ENCODE peak calls at places on chromosomes 5 and 9, in nine cellular contexts. One of them, this sample, is unnamed.

GRCh38 chr5:113249216-113249615 is 185.6 kb downstream of the TSSK1B start:
- DNase-seq in RWPE1: no peak
- DNase-seq in lower lobe of right lung: no peak
- DNase-seq in fibroblast of lung: peak; percentile 68
- DNase-seq in endodermal cell: no peak
- DNase-seq in transverse colon: no peak
- DNase-seq in fibroblast of mammary gland: peak; percentile 71
- DNase-seq in upper lobe of left lung: no peak
- DNase-seq in fibroblast of pulmonary artery: peak; percentile 92
- DNase-seq in this sample: no peak

GRCh38 chr9:10605388-10605787 is 7.4 kb downstream of the PTPRD start:
- DNase-seq in lower lobe of right lung: no peak
- DNase-seq in RWPE1: no peak
- DNase-seq in fibroblast of mammary gland: no peak
- DNase-seq in fibroblast of lung: no peak
- DNase-seq in transverse colon: no peak
- DNase-seq in fibroblast of pulmonary artery: no peak
- DNase-seq in upper lobe of left lung: no peak
- DNase-seq in endodermal cell: no peak
- DNase-seq in this sample: no peak

GRCh38 chr5:161094411-161094810 is 242.4 kb upstream of the ATP10B start:
- DNase-seq in RWPE1: no peak
- DNase-seq in upper lobe of left lung: no peak
- DNase-seq in endodermal cell: no peak
- DNase-seq in fibroblast of lung: peak; percentile 22
- DNase-seq in lower lobe of right lung: no peak
- DNase-seq in fibroblast of mammary gland: peak; percentile 93
- DNase-seq in transverse colon: no peak
- DNase-seq in fibroblast of pulmonary artery: peak; percentile 6
- DNase-seq in this sample: no peak

GRCh38 chr9:69130456-69131441 is 43.3 kb upstream of the TJP2 start:
- DNase-seq in lower lobe of right lung: no peak
- DNase-seq in fibroblast of mammary gland: peak; percentile 95
- DNase-seq in transverse colon: no peak
- DNase-seq in upper lobe of left lung: peak; percentile 17
- DNase-seq in fibroblast of pulmonary artery: peak; percentile 90
- DNase-seq in RWPE1: peak; percentile 43
- DNase-seq in endodermal cell: peak; percentile 49
- DNase-seq in fibroblast of lung: peak; percentile 91
- DNase-seq in this sample: peak; percentile 15

GRCh38 chr9:105187781-105188180 is 56.7 kb upstream of the SLC44A1 start:
- DNase-seq in lower lobe of right lung: no peak
- DNase-seq in RWPE1: peak; percentile 83
- DNase-seq in fibroblast of lung: peak; percentile 90
- DNase-seq in upper lobe of left lung: no peak
- DNase-seq in transverse colon: no peak
- DNase-seq in endodermal cell: no peak
- DNase-seq in fibroblast of pulmonary artery: peak; percentile 91
- DNase-seq in fibroblast of mammary gland: peak; percentile 93
- DNase-seq in this sample: no peak

GRCh38 chr5:71653119-71653518 is 66.0 kb upstream of the CARTPT start:
- DNase-seq in transverse colon: no peak
- DNase-seq in endodermal cell: no peak
- DNase-seq in fibroblast of mammary gland: peak; percentile 15
- DNase-seq in fibroblast of lung: no peak
- DNase-seq in lower lobe of right lung: no peak
- DNase-seq in fibroblast of pulmonary artery: peak; percentile 37
- DNase-seq in RWPE1: no peak
- DNase-seq in upper lobe of left lung: no peak
- DNase-seq in this sample: peak; percentile 60

GRCh38 chr5:68419637-68420452 is 204.3 kb downstream of the PIK3R1 start:
- DNase-seq in RWPE1: peak; percentile 41
- DNase-seq in fibroblast of mammary gland: peak; percentile 88
- DNase-seq in upper lobe of left lung: no peak
- DNase-seq in lower lobe of right lung: no peak
- DNase-seq in fibroblast of pulmonary artery: peak; percentile 43
- DNase-seq in endodermal cell: no peak
- DNase-seq in transverse colon: peak; percentile 46
- DNase-seq in fibroblast of lung: peak; percentile 80
- DNase-seq in this sample: no peak

GRCh38 chr9:129850821-129851540 is 15.7 kb downstream of the USP20 start:
- DNase-seq in lower lobe of right lung: no peak
- DNase-seq in upper lobe of left lung: no peak
- DNase-seq in endodermal cell: no peak
- DNase-seq in RWPE1: no peak
- DNase-seq in fibroblast of mammary gland: no peak
- DNase-seq in transverse colon: no peak
- DNase-seq in fibroblast of lung: no peak
- DNase-seq in fibroblast of pulmonary artery: no peak
- DNase-seq in this sample: no peak

GRCh38 chr9:20804476-20805253 is 120.6 kb downstream of the FOCAD start:
- DNase-seq in upper lobe of left lung: no peak
- DNase-seq in RWPE1: no peak
- DNase-seq in endodermal cell: no peak
- DNase-seq in lower lobe of right lung: no peak
- DNase-seq in fibroblast of pulmonary artery: peak; percentile 32
- DNase-seq in transverse colon: no peak
- DNase-seq in fibroblast of lung: no peak
- DNase-seq in fibroblast of mammary gland: no peak
- DNase-seq in this sample: no peak

GRCh38 chr9:100573655-100574260 is 4.1 kb upstream of the CAVIN4 start:
- DNase-seq in transverse colon: no peak
- DNase-seq in RWPE1: peak; percentile 26
- DNase-seq in endodermal cell: no peak
- DNase-seq in upper lobe of left lung: no peak
- DNase-seq in fibroblast of pulmonary artery: no peak
- DNase-seq in fibroblast of mammary gland: peak; percentile 22
- DNase-seq in fibroblast of lung: no peak
- DNase-seq in lower lobe of right lung: no peak
- DNase-seq in this sample: no peak

GRCh38 chr9:95129651-95130291 is 187.7 kb downstream of the FANCC start:
- DNase-seq in RWPE1: no peak
- DNase-seq in lower lobe of right lung: no peak
- DNase-seq in fibroblast of pulmonary artery: no peak
- DNase-seq in upper lobe of left lung: no peak
- DNase-seq in transverse colon: no peak
- DNase-seq in endodermal cell: no peak
- DNase-seq in fibroblast of mammary gland: no peak
- DNase-seq in fibroblast of lung: no peak
- DNase-seq in this sample: no peak

DNA sequence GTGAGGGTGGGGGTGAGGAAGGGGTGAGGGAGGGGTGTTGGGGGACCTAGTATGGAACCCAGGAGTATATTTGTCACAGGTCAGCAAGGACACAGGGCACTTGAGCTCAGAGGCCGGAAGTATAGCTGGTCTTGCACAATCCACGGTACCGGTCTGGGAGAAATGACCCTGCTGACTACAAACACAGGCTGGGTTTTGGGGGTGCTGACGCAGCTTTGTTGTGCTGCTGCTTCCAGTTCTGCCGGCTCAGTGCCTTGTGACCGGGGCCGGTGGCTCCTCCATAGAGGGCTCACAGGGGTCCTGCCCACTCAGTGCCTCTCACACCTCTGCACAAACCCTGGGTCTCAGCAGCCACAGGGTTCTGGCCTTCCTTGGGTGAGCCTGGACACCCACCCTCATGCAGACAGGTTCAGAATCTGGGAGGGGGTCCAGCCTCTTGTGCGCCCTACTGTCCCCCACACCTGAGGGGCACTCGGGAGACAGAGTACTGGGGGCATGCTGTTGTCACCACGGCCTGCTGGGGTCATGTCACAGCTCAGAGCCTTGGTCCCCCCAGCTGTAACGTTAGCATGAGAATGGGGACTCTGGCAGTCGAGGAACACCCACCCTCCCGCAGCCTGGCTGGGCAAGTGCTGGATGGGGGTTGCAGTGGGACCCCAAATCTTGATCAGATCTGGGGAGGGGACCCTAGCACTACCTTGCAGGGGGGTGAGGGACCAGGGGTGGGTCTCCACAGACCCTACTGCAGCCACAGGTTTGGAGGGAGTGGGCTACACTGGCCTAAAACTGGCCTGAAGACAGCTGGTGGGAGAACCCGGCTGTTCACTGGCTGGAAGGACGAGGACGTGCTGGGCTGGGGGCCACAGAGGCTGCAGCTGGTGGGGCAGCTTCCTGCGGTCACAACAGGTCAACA is 17.7 kb downstream of the NINJ1 start:
- DNase-seq in RWPE1: peak; percentile 63
- DNase-seq in fibroblast of pulmonary artery: peak; percentile 65
- DNase-seq in endodermal cell: peak; percentile 62
- DNase-seq in transverse colon: peak; percentile 65
- DNase-seq in fibroblast of lung: peak; percentile 86
- DNase-seq in fibroblast of mammary gland: peak; percentile 85
- DNase-seq in upper lobe of left lung: peak; percentile 96
- DNase-seq in lower lobe of right lung: peak; percentile 91
- DNase-seq in this sample: peak; percentile 57
- TF ChIP-seq CTCF in RWPE1: no peak
- TF ChIP-seq CTCF in fibroblast of pulmonary artery: no peak
- TF ChIP-seq CTCF in endodermal cell: no peak
- TF ChIP-seq CTCF in transverse colon: no peak
- TF ChIP-seq CTCF in fibroblast of lung: no peak
- TF ChIP-seq CTCF in fibroblast of mammary gland: no peak
- TF ChIP-seq CTCF in upper lobe of left lung: no peak
- TF ChIP-seq CTCF in lower lobe of right lung: no peak
- TF ChIP-seq CTCF in this sample: no peak

GRCh38 chr5:119583684-119584083 is 45.7 kb upstream of the FAM170A start:
- DNase-seq in endodermal cell: no peak
- DNase-seq in lower lobe of right lung: no peak
- DNase-seq in fibroblast of pulmonary artery: peak; percentile 2
- DNase-seq in fibroblast of lung: no peak
- DNase-seq in upper lobe of left lung: no peak
- DNase-seq in RWPE1: no peak
- DNase-seq in transverse colon: no peak
- DNase-seq in fibroblast of mammary gland: peak; percentile 31
- DNase-seq in this sample: no peak

GRCh38 chr5:119578937-119579336 is 50.4 kb upstream of the FAM170A start:
- DNase-seq in fibroblast of mammary gland: peak; percentile 41
- DNase-seq in fibroblast of pulmonary artery: peak; percentile 15
- DNase-seq in lower lobe of right lung: no peak
- DNase-seq in endodermal cell: peak; percentile 72
- DNase-seq in transverse colon: no peak
- DNase-seq in upper lobe of left lung: no peak
- DNase-seq in fibroblast of lung: peak; percentile 16
- DNase-seq in RWPE1: peak; percentile 51
- DNase-seq in this sample: no peak

GRCh38 chr5:119582987-119583386 is 46.4 kb upstream of the FAM170A start:
- DNase-seq in fibroblast of lung: no peak
- DNase-seq in fibroblast of mammary gland: no peak
- DNase-seq in upper lobe of left lung: no peak
- DNase-seq in endodermal cell: peak; percentile 85
- DNase-seq in lower lobe of right lung: no peak
- DNase-seq in fibroblast of pulmonary artery: no peak
- DNase-seq in RWPE1: no peak
- DNase-seq in transverse colon: no peak
- DNase-seq in this sample: no peak
- TF ChIP-seq CTCF in fibroblast of lung: no peak
- TF ChIP-seq CTCF in fibroblast of mammary gland: no peak
- TF ChIP-seq CTCF in upper lobe of left lung: no peak
- TF ChIP-seq CTCF in endodermal cell: peak; percentile 74
- TF ChIP-seq CTCF in lower lobe of right lung: no peak
- TF ChIP-seq CTCF in fibroblast of pulmonary artery: no peak
- TF ChIP-seq CTCF in RWPE1: no peak
- TF ChIP-seq CTCF in transverse colon: no peak
- TF ChIP-seq CTCF in this sample: no peak

DNA sequence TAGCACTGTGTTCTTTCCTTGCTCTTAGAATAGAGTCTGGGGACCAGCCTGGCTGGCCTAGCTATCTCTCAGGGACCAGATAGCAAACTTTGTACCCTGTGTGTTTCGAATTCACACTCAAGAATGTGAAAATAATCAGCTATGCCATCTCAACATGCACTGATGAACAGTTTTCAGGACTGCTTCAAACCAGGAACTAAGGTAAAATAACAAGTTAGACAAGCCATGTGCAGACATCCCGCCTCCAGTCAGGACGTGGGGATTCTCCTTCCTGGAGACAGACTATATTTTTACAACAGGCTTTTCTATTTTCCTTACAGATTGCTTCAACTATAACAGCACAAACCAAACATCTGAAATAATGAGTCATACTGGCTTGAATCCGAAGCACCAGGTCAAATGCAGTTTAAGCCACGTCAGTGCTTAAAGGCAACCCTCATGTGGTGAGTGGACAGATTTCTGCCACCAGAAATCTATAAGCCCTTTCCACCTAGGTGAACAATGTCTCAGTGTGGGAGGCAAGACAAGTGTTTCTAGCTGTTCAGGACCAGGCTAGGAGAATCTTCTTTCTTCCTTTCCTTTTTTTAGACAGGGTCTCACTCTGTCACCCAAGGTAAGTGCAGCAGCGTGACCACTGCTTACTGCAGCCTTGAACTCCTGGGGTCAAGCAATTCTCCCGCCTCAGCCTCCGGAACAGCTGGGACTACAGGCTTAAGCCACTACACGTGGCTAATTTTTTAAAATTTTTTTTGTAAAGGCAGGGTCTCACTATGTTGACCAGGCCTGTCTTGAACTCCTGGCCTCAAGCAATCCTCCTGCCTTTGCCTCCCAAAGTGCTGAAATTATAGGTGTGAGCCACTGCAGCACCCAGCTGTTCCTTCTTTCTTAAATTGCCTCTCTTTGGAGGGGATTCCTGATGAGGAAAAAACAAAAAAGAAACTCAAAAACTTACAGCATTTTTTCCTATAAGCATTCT is 53.3 kb downstream of the LHFPL2 start:
- DNase-seq in fibroblast of mammary gland: peak; percentile 99
- DNase-seq in RWPE1: peak; percentile 96
- DNase-seq in transverse colon: peak; percentile 49
- DNase-seq in fibroblast of pulmonary artery: peak; percentile 99
- DNase-seq in endodermal cell: no peak
- DNase-seq in fibroblast of lung: peak; percentile 99
- DNase-seq in lower lobe of right lung: no peak
- DNase-seq in upper lobe of left lung: no peak
- DNase-seq in this sample: peak; percentile 55
- TF ChIP-seq CTCF in fibroblast of mammary gland: peak; percentile 8
- TF ChIP-seq CTCF in RWPE1: no peak
- TF ChIP-seq CTCF in transverse colon: no peak
- TF ChIP-seq CTCF in fibroblast of pulmonary artery: no peak
- TF ChIP-seq CTCF in endodermal cell: no peak
- TF ChIP-seq CTCF in fibroblast of lung: no peak
- TF ChIP-seq CTCF in lower lobe of right lung: no peak
- TF ChIP-seq CTCF in upper lobe of left lung: no peak
- TF ChIP-seq CTCF in this sample: no peak

GRCh38 chr5:96175090-96175489 is 213.4 kb upstream of the ELL2 start:
- DNase-seq in fibroblast of pulmonary artery: peak; percentile 29
- DNase-seq in RWPE1: peak; percentile 44
- DNase-seq in fibroblast of lung: no peak
- DNase-seq in upper lobe of left lung: no peak
- DNase-seq in lower lobe of right lung: no peak
- DNase-seq in endodermal cell: no peak
- DNase-seq in fibroblast of mammary gland: peak; percentile 42
- DNase-seq in transverse colon: no peak
- DNase-seq in this sample: no peak
- TF ChIP-seq CTCF in fibroblast of pulmonary artery: peak; percentile 30
- TF ChIP-seq CTCF in RWPE1: peak; percentile 9
- TF ChIP-seq CTCF in fibroblast of lung: peak; percentile 28
- TF ChIP-seq CTCF in upper lobe of left lung: no peak
- TF ChIP-seq CTCF in lower lobe of right lung: peak; percentile 29
- TF ChIP-seq CTCF in endodermal cell: peak; percentile 73
- TF ChIP-seq CTCF in fibroblast of mammary gland: peak; percentile 45
- TF ChIP-seq CTCF in transverse colon: peak; percentile 38
- TF ChIP-seq CTCF in this sample: no peak